ENCODE peak calls at places on chromosomes 12 and 14, in six cellular contexts. K is HepG2, I is GM12878, X is HCT116, H is K562, M is upper lobe of left lung. R is an unnamed sample.

GRCh38 chr14:29236848-29237247 is 470.3 kb downstream of the FOXG1 start:
- ATAC-seq in K (no peak), X (no peak), M (no peak), I (no peak), H (no peak), R (no peak)

GRCh38 chr12:110249716-110250225 is 31.3 kb upstream of the ATP2A2 start:
- ATAC-seq in H (no peak), I (peak), K (peak), M (peak), X (no peak), R (no peak)

GRCh38 chr12:99975321-99975720 is 9.4 kb downstream of the ANKS1B start:
- ATAC-seq in M (no peak), H (no peak), X (no peak), K (no peak), I (no peak), R (no peak)

GRCh38 chr12:117090816-117091711 is 8.2 kb downstream of the TESC start:
- ATAC-seq in I (peak), X (peak), K (peak), H (peak), M (no peak), R (no peak)

GRCh38 chr12:111788178-111788654 is 21.5 kb downstream of the ALDH2 start:
- ATAC-seq in I (peak), K (peak), H (peak), M (no peak), X (peak), R (peak)

GRCh38 chr14:96105089-96105920 is 66.1 kb downstream of the C14orf132 start:
- ATAC-seq in K (no peak), I (no peak), M (no peak), X (no peak), H (no peak), R (no peak)

GRCh38 chr12:15163577-15163976 is 57.6 kb downstream of the RERG start:
- ATAC-seq in H (no peak), M (no peak), X (no peak), K (no peak), I (no peak), R (no peak)

GRCh38 chr14:75579882-75580281 is 1.5 kb downstream of the FLVCR2 start:
- ATAC-seq in H (no peak), X (no peak), I (no peak), M (no peak), K (peak), R (no peak)

GRCh38 chr12:6795088-6795487 is 5.8 kb downstream of the CD4 start:
- ATAC-seq in H (no peak), K (no peak), X (no peak), I (no peak), M (no peak), R (no peak)

GRCh38 chr14:104802913-104803184 is 1.9 kb downstream of the ZBTB42 start:
- ATAC-seq in M (no peak), H (no peak), I (no peak), X (no peak), K (no peak), R (no peak)

GRCh38 chr14:84254205-84254788 is 1275.6 kb upstream of the FLRT2 start:
- ATAC-seq in X (no peak), M (no peak), H (no peak), I (no peak), K (no peak), R (peak)

GRCh38 chr14:105088812-105089745 is 23.8 kb upstream of the GPR132 start:
- ATAC-seq in K (no peak), I (no peak), X (no peak), M (no peak), H (no peak), R (no peak)

GRCh38 chr12:115194857-115195256 is 510.9 kb upstream of the TBX3 start:
- ATAC-seq in M (no peak), K (no peak), H (no peak), X (no peak), I (no peak), R (no peak)

DNA sequence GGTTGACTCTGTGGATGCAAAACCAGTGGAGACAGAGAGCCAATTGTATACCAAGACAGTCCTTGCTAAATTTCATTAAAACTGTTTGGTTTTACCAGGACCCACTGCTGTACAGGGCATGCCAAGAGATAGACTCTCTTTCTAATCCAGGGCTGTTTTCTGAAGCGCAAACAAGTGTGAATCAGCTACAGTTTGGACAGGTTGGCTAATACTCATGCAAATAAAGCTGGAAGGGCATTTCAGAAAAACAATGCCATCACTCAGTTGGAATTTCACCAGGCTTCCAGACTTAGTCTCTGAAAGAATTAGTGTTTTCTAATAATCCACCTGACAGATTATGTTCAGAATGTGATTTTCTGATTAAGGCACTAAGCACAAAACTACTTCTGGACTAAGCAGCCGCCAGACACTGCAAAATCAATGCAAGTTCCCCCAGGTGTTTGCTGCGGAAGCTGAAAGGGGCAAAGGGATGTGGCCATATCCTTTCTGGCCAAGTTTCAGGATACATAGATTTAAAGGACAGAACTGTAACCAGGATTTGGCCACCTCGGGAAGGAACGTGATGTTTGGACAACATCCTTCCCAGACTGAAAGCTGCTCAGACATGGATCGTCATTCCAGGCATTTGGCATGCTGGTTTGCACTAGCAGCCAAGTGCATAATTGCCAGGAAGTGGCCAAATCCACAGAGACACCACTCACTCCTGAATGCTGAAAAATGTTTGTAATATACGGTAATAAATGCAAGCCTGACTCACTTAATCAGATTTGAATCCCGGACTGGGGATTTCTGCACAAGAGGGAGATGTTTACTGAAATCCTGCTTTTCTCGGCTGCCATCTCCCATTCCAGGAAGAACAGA is 32.0 kb upstream of the CDKN3 start:
- ATAC-seq in M (no peak), H (no peak), I (no peak), X (no peak), K (peak), R (peak)
- TF ChIP-seq POLR2AphosphoS5 in M (peak), H (no peak), I (no peak), X (no peak), K (no peak), R (peak)

DNA sequence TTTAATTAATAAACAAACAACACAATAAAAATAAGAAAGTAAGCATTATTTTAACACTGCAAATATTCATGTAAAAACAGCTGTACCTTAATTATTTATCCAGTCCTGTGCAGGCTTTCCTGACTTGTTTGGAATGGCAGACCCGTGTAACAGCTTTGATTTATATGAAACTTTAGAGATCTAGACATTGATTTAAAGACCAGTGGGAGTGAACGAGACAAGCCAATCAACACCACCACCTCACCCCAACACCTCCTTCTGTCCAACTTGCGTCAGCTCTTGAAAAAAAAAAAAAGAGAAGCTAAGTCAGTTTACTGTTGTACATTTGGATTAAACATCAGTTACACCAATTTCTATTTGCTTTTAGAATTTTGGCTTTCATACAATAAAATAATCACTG is 22.3 kb downstream of the SLC38A4 start:
- ATAC-seq in K (no peak), I (no peak), H (no peak), X (no peak), M (no peak), R (no peak)
- TF ChIP-seq POLR2A in K (no peak), I (no peak), H (no peak), X (no peak), M (no peak), R (no peak)

DNA sequence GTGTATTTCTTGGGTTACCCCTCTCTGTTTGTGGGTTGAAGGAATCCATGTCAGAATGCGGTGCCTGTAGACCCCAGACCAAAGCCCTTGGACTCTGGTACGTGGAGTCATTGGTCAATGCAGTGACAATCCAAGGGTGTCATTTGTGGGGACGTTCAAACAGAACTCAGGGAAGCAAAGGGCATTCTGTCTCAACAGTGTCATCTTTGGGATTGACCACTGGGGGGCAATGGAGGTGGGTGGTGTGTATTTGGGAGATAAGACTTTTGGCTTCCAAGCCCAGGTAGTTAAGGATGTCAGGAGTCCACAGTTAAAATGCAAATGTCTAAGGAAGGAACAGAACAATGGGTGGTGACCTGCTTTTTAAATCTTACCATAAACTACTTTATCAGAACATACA is 54.6 kb upstream of the CCDC175 start:
- ATAC-seq in K (peak), H (peak), M (no peak), X (peak), I (peak), R (no peak)
- TF ChIP-seq CTCF in K (peak), H (peak), M (no peak), X (peak), I (peak), R (no peak)

DNA sequence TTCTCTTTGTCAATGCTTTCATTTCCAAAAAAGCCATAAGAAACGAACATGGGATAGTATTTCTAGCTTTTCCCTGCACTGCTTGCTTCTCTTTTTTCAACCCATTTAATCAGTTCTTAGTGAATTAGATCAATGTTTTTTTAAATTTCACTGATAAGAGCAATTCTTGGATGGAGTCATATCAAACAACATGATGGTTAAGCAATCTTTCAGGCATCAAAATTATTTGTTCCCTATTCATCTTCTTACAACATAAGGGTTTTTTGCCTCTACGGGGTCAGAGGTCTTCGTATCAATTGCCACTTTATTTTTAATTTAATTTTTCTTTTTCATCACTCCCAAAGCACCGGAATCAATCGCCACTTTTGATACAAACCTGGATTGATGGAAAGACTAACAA is 103.8 kb upstream of the RESF1 start:
- ATAC-seq in H (no peak), K (no peak), X (no peak), M (no peak), I (no peak), R (no peak)
- TF ChIP-seq POLR2AphosphoS5 in H (no peak), K (no peak), X (no peak), M (no peak), I (no peak), R (no peak)

DNA sequence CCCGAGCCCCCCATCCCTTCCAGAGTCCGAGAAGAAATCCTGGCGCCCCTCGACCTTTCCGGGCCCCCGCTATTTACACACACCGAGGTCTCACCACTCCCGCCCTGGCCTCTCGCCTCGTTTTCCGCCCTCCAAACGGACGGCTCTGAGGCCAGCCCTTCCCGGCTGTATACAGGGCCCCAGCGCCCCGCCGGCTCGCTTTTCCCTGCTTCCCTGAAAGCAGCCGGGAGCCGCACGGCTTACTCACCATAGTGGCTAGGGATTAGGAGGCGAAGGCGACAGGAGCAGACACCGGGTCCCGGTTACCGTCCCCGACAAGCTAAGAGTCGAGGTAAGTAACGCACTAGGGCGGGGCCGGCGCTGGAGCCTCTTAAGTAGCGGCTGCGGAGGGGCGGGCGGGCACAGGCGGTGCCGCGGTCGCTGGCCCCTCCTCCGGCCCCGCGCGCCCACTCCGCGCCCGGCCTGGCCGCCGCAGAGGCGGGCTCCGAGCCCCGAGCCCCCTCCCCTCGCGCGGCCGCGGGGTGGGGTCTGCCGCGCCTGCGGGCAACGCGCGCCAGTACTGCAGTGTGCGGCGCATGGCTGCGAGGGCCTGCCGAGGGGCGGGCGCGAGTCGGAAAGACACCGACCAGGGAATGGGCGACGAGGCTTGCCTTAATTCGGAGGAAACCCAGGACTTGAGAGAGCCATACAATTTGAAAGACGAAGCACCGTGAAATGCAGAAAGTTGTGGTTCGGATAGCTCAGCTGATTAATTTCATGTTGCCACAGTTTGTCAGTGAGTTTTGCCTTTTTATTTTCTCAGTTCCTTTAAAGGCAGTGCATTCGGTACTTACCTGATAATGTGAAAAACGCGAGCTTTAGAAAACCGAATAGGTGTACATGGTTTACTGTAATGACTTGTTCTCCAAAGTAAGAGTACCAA is at the start of gene TUBA1B:
- ATAC-seq in X (peak), I (peak), H (peak), M (peak), K (peak), R (peak)
- TF ChIP-seq POLR2A in X (peak), I (peak), H (peak), M (peak), K (peak), R (peak)

GRCh38 chr12:27014085-27014858 is at the start of gene TM7SF3:
- ATAC-seq in H (peak), M (peak), I (peak), K (peak), X (peak), R (peak)

GRCh38 chr12:27018071-27018470 is 3.9 kb upstream of the TM7SF3 start:
- ATAC-seq in K (no peak), H (no peak), I (no peak), X (no peak), M (no peak), R (no peak)

GRCh38 chr12:27013606-27014084 is 539 bp downstream of the TM7SF3 start:
- ATAC-seq in H (peak), M (peak), K (peak), X (peak), I (peak), R (peak)

GRCh38 chr12:27014859-27015729 is 910 bp upstream of the TM7SF3 start:
- ATAC-seq in M (no peak), H (peak), X (peak), I (no peak), K (peak), R (no peak)

GRCh38 chr12:27015730-27016076 is 1.5 kb upstream of the TM7SF3 start:
- ATAC-seq in I (peak), K (no peak), H (no peak), M (no peak), X (no peak), R (no peak)
- TF ChIP-seq CTCF in I (peak), K (no peak), H (no peak), M (no peak), X (peak), R (peak)

DNA sequence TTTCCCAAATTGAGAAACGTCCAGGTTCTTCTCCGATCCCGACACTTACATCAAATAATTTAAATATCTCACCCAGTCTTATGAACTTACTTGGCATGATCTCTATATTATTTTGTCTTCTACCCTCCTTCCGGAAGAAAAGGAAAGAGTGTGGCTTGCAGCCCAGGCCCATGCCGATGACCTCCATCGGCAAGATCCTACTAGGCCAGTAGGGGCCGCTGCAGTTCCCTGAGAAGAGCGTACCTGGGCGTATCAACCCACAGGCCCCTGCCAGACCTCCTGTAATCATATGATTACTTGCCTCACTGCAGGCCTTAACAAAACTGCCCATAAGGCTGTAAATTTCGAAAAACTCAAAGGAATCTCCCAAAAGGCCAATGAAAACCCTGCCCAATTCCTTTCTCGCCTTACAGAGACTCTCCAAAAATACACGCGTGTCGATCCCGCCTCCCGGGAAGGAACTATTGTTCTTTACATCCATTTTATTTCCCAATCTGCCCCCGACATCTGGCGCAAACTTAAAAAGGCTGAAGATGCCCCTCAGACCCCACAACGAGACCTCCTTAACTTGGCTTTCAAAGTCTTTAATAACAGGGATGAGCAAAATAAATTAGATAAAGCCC is 69.6 kb downstream of the MOK start:
- ATAC-seq in H (peak), X (peak), K (peak), M (peak), I (peak), R (peak)
- TF ChIP-seq POLR2AphosphoS5 in H (no peak), X (no peak), K (no peak), M (no peak), I (no peak), R (no peak)

GRCh38 chr14:32189806-32190205 is 12.0 kb upstream of the RNU6-7 start:
- ATAC-seq in K (no peak), H (no peak), X (no peak), I (peak), M (no peak), R (no peak)
- TF ChIP-seq POLR2A in K (no peak), H (no peak), X (no peak), I (no peak), M (no peak), R (no peak)

GRCh38 chr12:68431786-68432185 is 99.6 kb upstream of the MDM1 start:
- ATAC-seq in M (no peak), I (no peak), X (no peak), K (no peak), H (no peak), R (no peak)

GRCh38 chr12:68434391-68435007 is 102.3 kb upstream of the MDM1 start:
- ATAC-seq in M (no peak), I (no peak), K (no peak), X (no peak), H (no peak), R (no peak)

GRCh38 chr12:68432622-68433021 is 100.5 kb upstream of the MDM1 start:
- ATAC-seq in H (no peak), K (no peak), I (no peak), X (no peak), M (no peak), R (no peak)

GRCh38 chr12:68435816-68436215 is 103.7 kb upstream of the MDM1 start:
- ATAC-seq in X (no peak), K (no peak), H (no peak), I (no peak), M (no peak), R (no peak)

GRCh38 chr12:68435238-68435637 is 103.1 kb upstream of the MDM1 start:
- ATAC-seq in M (no peak), X (no peak), I (no peak), H (no peak), K (no peak), R (no peak)
- TF ChIP-seq CTCF in M (no peak), X (no peak), I (no peak), H (no peak), K (no peak), R (no peak)

DNA sequence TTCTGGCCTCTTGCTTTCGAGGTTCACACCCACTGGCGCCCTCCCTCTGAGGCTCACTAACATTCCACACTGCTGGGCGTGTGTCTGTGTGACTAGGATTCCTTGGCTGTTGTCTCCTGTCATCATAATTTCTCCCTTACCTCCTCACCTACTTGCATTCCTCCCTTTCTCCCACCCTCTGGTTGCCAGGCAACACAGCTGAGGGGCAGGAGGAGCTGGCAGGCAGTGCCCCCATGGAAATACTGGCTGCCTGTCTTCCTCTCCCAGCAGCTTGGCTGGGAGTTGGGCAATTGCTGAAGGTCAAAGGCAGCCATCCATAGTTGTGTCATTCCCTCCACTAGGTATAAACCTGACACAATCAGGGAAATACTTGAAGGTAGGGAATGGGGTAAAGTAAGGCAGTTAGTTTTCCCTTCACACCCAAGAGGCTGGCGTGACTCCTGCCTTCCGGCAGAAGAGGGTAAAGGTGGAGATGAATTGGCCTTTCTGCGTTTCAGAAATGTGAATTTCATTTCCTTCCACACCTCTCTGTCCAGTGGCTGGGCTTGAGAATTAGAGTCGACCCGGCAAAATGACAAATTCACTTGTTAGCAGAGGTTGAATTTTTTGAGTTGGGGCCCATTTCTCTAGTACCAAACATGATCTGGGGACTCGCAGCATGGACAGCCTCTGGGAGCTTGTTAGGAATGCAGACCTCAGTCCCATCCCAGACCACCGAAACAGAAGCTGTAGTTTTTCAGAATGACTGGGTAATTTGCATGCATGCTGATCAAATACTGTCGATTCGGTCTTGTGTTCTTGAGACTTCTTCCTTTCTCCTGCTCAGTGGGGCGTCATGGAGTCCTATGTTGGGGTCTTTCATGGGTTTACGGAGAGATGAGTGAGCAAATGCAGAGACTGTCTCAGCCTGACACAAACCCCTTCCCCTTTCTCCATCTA is 24.3 kb upstream of the EMP1 start:
- ATAC-seq in I (peak), M (no peak), K (no peak), X (peak), H (no peak), R (peak)
- TF ChIP-seq POLR2AphosphoS5 in I (no peak), M (no peak), K (no peak), X (no peak), H (no peak), R (no peak)

R was measured in gastroesophageal sphincter.